ENCODE peak calls at places on chromosomes 16 and 17, in six cellular contexts. Q is left cardiac atrium; K is substantia nigra; W is stimulated activated CD4-positive, alpha-beta T cell treated with anti-CD3 and anti-CD28 coated beads, Interleukin-4, amount 100 ng/mL, for 24 hours; V is CD8-positive, alpha-beta memory T cell; G is A549. L is an unnamed sample.

GRCh38 chr17:35895602-35896001 is 15.4 kb upstream of the CCL5 start:
- DNase-seq in Q (no peak), K (no peak), W (no peak), V (no peak), G (no peak), L (no peak)

GRCh38 chr16:2156025-2156848 is 655 bp downstream of the TRAF7 start:
- DNase-seq in Q (no peak), K (no peak), W (no peak), V (no peak), G (no peak), L (no peak)

GRCh38 chr16:48877946-48878345 is 268.0 kb upstream of the N4BP1 start:
- DNase-seq in Q (no peak), K (no peak), W (no peak), V (no peak), G (no peak), L (no peak)

GRCh38 chr16:72989203-72989991 is 58.5 kb downstream of the ZFHX3 start:
- DNase-seq in Q (no peak), K (no peak), W (no peak), V (no peak), G (no peak), L (no peak)

GRCh38 chr17:43406676-43407645 is 8.2 kb downstream of the ARL4D start:
- DNase-seq in Q (no peak), K (no peak), W (no peak), V (no peak), G (peak; percentile 72), L (no peak)

GRCh38 chr16:84483882-84484565 is 20.4 kb downstream of the MEAK7 start:
- DNase-seq in Q (no peak), K (no peak), W (no peak), V (no peak), G (no peak), L (no peak)

GRCh38 chr17:44308320-44308818 is at the start of gene RUNDC3A:
- DNase-seq in Q (peak; percentile 89), K (peak; percentile 95), W (peak; percentile 82), V (peak; percentile 83), G (peak; percentile 80), L (peak; percentile 97)

GRCh38 chr16:14510581-14510938 is 119.5 kb downstream of the PARN start:
- DNase-seq in Q (no peak), K (no peak), W (no peak), V (no peak), G (no peak), L (no peak)